ENCODE peak calls at places on chromosomes 16 and 17, in five cellular contexts. One of them, this sample, is unnamed.

GRCh38 chr17:44115585-44116415 is 7.6 kb downstream of the HDAC5 start:
- DNase-seq in stimulated activated CD4-positive, alpha-beta T cell treated with anti-CD3 and anti-CD28 coated beads, Interleukin-4, amount 100 ng/mL, for 1 hour: peak
- DNase-seq in sigmoid colon: no peak
- DNase-seq in lower lobe of right lung: no peak
- DNase-seq in NCI-H460: peak
- DNase-seq in this sample: peak

GRCh38 chr16:10188236-10188635 is 6.0 kb upstream of the GRIN2A start:
- DNase-seq in stimulated activated CD4-positive, alpha-beta T cell treated with anti-CD3 and anti-CD28 coated beads, Interleukin-4, amount 100 ng/mL, for 1 hour: no peak
- DNase-seq in sigmoid colon: no peak
- DNase-seq in lower lobe of right lung: no peak
- DNase-seq in NCI-H460: no peak
- DNase-seq in this sample: no peak

GRCh38 chr16:14140916-14141315 is 69.8 kb downstream of the MRTFB start:
- DNase-seq in stimulated activated CD4-positive, alpha-beta T cell treated with anti-CD3 and anti-CD28 coated beads, Interleukin-4, amount 100 ng/mL, for 1 hour: no peak
- DNase-seq in sigmoid colon: no peak
- DNase-seq in lower lobe of right lung: no peak
- DNase-seq in NCI-H460: no peak
- DNase-seq in this sample: no peak

GRCh38 chr17:19398301-19399181 is 11.6 kb upstream of the MFAP4 start:
- DNase-seq in stimulated activated CD4-positive, alpha-beta T cell treated with anti-CD3 and anti-CD28 coated beads, Interleukin-4, amount 100 ng/mL, for 1 hour: no peak
- DNase-seq in sigmoid colon: peak
- DNase-seq in lower lobe of right lung: peak
- DNase-seq in NCI-H460: no peak
- DNase-seq in this sample: no peak

GRCh38 chr17:48542956-48543853 is 1.7 kb downstream of the HOXB2 start:
- DNase-seq in stimulated activated CD4-positive, alpha-beta T cell treated with anti-CD3 and anti-CD28 coated beads, Interleukin-4, amount 100 ng/mL, for 1 hour: peak
- DNase-seq in sigmoid colon: peak
- DNase-seq in lower lobe of right lung: no peak
- DNase-seq in NCI-H460: no peak
- DNase-seq in this sample: peak

GRCh38 chr17:77645441-77646430 is 312.8 kb upstream of the TNRC6C start:
- DNase-seq in stimulated activated CD4-positive, alpha-beta T cell treated with anti-CD3 and anti-CD28 coated beads, Interleukin-4, amount 100 ng/mL, for 1 hour: peak
- DNase-seq in sigmoid colon: no peak
- DNase-seq in lower lobe of right lung: no peak
- DNase-seq in NCI-H460: no peak
- DNase-seq in this sample: no peak

GRCh38 chr16:10896723-10897122 is 19.7 kb downstream of the CIITA start:
- DNase-seq in stimulated activated CD4-positive, alpha-beta T cell treated with anti-CD3 and anti-CD28 coated beads, Interleukin-4, amount 100 ng/mL, for 1 hour: no peak
- DNase-seq in sigmoid colon: no peak
- DNase-seq in lower lobe of right lung: no peak
- DNase-seq in NCI-H460: no peak
- DNase-seq in this sample: no peak

GRCh38 chr17:74350486-74350885 is 11.2 kb downstream of the BTBD17 start:
- DNase-seq in stimulated activated CD4-positive, alpha-beta T cell treated with anti-CD3 and anti-CD28 coated beads, Interleukin-4, amount 100 ng/mL, for 1 hour: no peak
- DNase-seq in sigmoid colon: no peak
- DNase-seq in lower lobe of right lung: no peak
- DNase-seq in NCI-H460: no peak
- DNase-seq in this sample: no peak

GRCh38 chr16:57041182-57042156 is 50.9 kb upstream of the CPNE2 start:
- DNase-seq in stimulated activated CD4-positive, alpha-beta T cell treated with anti-CD3 and anti-CD28 coated beads, Interleukin-4, amount 100 ng/mL, for 1 hour: peak
- DNase-seq in sigmoid colon: no peak
- DNase-seq in lower lobe of right lung: no peak
- DNase-seq in NCI-H460: no peak
- DNase-seq in this sample: no peak

GRCh38 chr16:426115-426905 is 861 bp downstream of the RAB11FIP3 start:
- DNase-seq in stimulated activated CD4-positive, alpha-beta T cell treated with anti-CD3 and anti-CD28 coated beads, Interleukin-4, amount 100 ng/mL, for 1 hour: no peak
- DNase-seq in sigmoid colon: no peak
- DNase-seq in lower lobe of right lung: no peak
- DNase-seq in NCI-H460: no peak
- DNase-seq in this sample: no peak

GRCh38 chr17:17081304-17081940 is 39.2 kb downstream of the MPRIP start:
- DNase-seq in stimulated activated CD4-positive, alpha-beta T cell treated with anti-CD3 and anti-CD28 coated beads, Interleukin-4, amount 100 ng/mL, for 1 hour: no peak
- DNase-seq in sigmoid colon: peak
- DNase-seq in lower lobe of right lung: no peak
- DNase-seq in NCI-H460: no peak
- DNase-seq in this sample: no peak

GRCh38 chr17:70307430-70307829 is 138.1 kb downstream of the KCNJ2 start:
- DNase-seq in stimulated activated CD4-positive, alpha-beta T cell treated with anti-CD3 and anti-CD28 coated beads, Interleukin-4, amount 100 ng/mL, for 1 hour: no peak
- DNase-seq in sigmoid colon: no peak
- DNase-seq in lower lobe of right lung: no peak
- DNase-seq in NCI-H460: no peak
- DNase-seq in this sample: no peak

GRCh38 chr17:73393962-73394361 is 82.2 kb upstream of the CDC42EP4 start:
- DNase-seq in stimulated activated CD4-positive, alpha-beta T cell treated with anti-CD3 and anti-CD28 coated beads, Interleukin-4, amount 100 ng/mL, for 1 hour: no peak
- DNase-seq in sigmoid colon: no peak
- DNase-seq in lower lobe of right lung: peak
- DNase-seq in NCI-H460: no peak
- DNase-seq in this sample: peak

GRCh38 chr16:73092236-73092781 is 44.4 kb upstream of the ZFHX3 start:
- DNase-seq in stimulated activated CD4-positive, alpha-beta T cell treated with anti-CD3 and anti-CD28 coated beads, Interleukin-4, amount 100 ng/mL, for 1 hour: no peak
- DNase-seq in sigmoid colon: no peak
- DNase-seq in lower lobe of right lung: no peak
- DNase-seq in NCI-H460: no peak
- DNase-seq in this sample: no peak

GRCh38 chr17:59004338-59005111 is 102.2 kb downstream of the TRIM37 start:
- DNase-seq in stimulated activated CD4-positive, alpha-beta T cell treated with anti-CD3 and anti-CD28 coated beads, Interleukin-4, amount 100 ng/mL, for 1 hour: peak
- DNase-seq in sigmoid colon: no peak
- DNase-seq in lower lobe of right lung: no peak
- DNase-seq in NCI-H460: peak
- DNase-seq in this sample: peak

This sample was measured in A549.